ENCODE peak calls at places on chromosomes 1 and 21, in five cellular contexts. Y, R, P, X and D are unnamed samples.

GRCh38 chr1:154157520-154158306 is 2.8 kb upstream of the NUP210L start:
- DNase-seq in Y (peak), R (no peak), P (peak), X (no peak), D (peak)

GRCh38 chr1:196147530-196147929 is 460.7 kb downstream of the KCNT2 start:
- DNase-seq in Y (no peak), R (no peak), P (no peak), X (no peak), D (no peak)

GRCh38 chr1:31182352-31182751 is 57.3 kb downstream of the NKAIN1 start:
- DNase-seq in Y (peak), R (peak), P (peak), X (no peak), D (peak)

GRCh38 chr21:45922648-45923047 is 58.9 kb upstream of the COL6A1 start:
- DNase-seq in Y (no peak), R (no peak), P (no peak), X (no peak), D (no peak)

GRCh38 chr21:17834639-17835354 is 15.6 kb upstream of the C21orf91 start:
- DNase-seq in Y (no peak), R (no peak), P (no peak), X (no peak), D (no peak)

GRCh38 chr1:167714851-167715652 is 6.7 kb upstream of the MPZL1 start:
- DNase-seq in Y (peak), R (peak), P (peak), X (no peak), D (peak)

GRCh38 chr1:57831624-57832023 is 407.8 kb upstream of the DAB1 start:
- DNase-seq in Y (no peak), R (no peak), P (no peak), X (no peak), D (no peak)

GRCh38 chr1:95017775-95018174 is 55.0 kb downstream of the ALG14 start:
- DNase-seq in Y (no peak), R (no peak), P (no peak), X (no peak), D (no peak)

GRCh38 chr1:91303165-91303564 is 101.5 kb downstream of the HFM1 start:
- DNase-seq in Y (no peak), R (no peak), P (no peak), X (no peak), D (no peak)

GRCh38 chr1:40897499-40897898 is 35.3 kb upstream of the CITED4 start:
- DNase-seq in Y (no peak), R (peak), P (no peak), X (no peak), D (peak)

GRCh38 chr1:206717237-206717989 is 32.7 kb downstream of the MAPKAPK2 start:
- DNase-seq in Y (no peak), R (peak), P (no peak), X (no peak), D (no peak)

GRCh38 chr1:155989242-155989991 is 11.1 kb upstream of the ARHGEF2 start:
- DNase-seq in Y (no peak), R (peak), P (peak), X (no peak), D (peak)

GRCh38 chr1:74715806-74716205 is 17.0 kb downstream of the CRYZ start:
- DNase-seq in Y (no peak), R (no peak), P (no peak), X (no peak), D (no peak)

GRCh38 chr1:63794927-63795326 is 21.1 kb downstream of the ROR1 start:
- DNase-seq in Y (no peak), R (no peak), P (peak), X (peak), D (peak)

GRCh38 chr1:33234131-33234530 is 22.2 kb upstream of the ZNF362 start:
- DNase-seq in Y (no peak), R (no peak), P (no peak), X (no peak), D (no peak)

GRCh38 chr1:172650474-172651193 is 8.3 kb upstream of the FASLG start:
- DNase-seq in Y (no peak), R (no peak), P (no peak), X (no peak), D (peak)

GRCh38 chr21:38811257-38811656 is 5.5 kb downstream of the ETS2 start:
- DNase-seq in Y (no peak), R (peak), P (no peak), X (no peak), D (peak)

GRCh38 chr21:38810826-38811164 is 5.1 kb downstream of the ETS2 start:
- DNase-seq in Y (no peak), R (no peak), P (no peak), X (no peak), D (no peak)

GRCh38 chr21:38807987-38808386 is 2.3 kb downstream of the ETS2 start:
- DNase-seq in Y (no peak), R (peak), P (no peak), X (no peak), D (peak)

GRCh38 chr21:38809170-38809878 is 3.6 kb downstream of the ETS2 start:
- DNase-seq in Y (no peak), R (no peak), P (no peak), X (no peak), D (no peak)

DNA sequence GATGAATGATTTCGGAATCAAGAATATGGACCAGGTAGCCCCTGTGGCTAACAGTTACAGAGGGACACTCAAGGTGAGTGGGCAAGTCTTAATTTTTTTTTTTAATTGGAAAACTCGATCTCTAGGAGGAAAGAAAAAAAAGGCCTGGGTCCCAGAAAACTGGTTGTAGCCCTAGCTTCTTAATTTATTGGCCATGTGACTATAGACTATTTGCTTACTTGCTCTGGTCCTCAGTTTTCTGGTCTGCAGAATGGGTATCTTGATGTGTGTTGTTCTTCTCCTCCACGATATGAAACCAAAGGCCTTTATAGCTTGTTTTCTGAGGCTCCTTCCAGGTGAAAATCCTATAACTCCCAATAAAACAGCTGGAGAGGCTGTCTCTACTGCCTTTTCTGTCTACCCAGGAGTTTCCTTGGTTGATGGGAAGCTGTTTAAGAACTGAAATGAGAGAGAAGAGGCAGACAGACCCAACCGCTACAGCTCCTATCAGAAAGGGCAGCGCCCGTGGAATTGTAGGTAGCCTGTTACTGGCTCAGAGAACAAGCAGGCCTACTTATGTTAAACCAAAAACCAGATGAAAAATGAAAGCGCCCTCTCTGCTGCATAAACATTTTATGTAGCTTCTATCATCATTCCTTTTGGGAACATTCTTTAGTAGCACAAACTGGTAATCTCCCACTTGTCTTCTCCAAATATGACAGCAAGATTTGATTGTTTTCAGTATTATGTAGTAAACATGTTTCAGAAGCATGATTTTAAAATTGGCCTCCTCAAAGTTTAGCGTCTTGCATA is 4.5 kb downstream of the ETS2 start:
- DNase-seq in Y (no peak), R (no peak), P (no peak), X (no peak), D (no peak)
- H3K4me3 ChIP-seq in Y (no peak), R (no peak), P (no peak), X (no peak), D (no peak)

GRCh38 chr1:223075834-223076233 is 67.2 kb downstream of the TLR5 start:
- DNase-seq in Y (no peak), R (no peak), P (no peak), X (no peak), D (no peak)

GRCh38 chr1:223077434-223077833 is 65.6 kb downstream of the TLR5 start:
- DNase-seq in Y (no peak), R (no peak), P (no peak), X (no peak), D (no peak)

GRCh38 chr1:223074901-223075300 is 68.1 kb downstream of the TLR5 start:
- DNase-seq in Y (no peak), R (no peak), P (no peak), X (no peak), D (no peak)

GRCh38 chr1:223076382-223076781 is 66.7 kb downstream of the TLR5 start:
- DNase-seq in Y (no peak), R (no peak), P (no peak), X (no peak), D (no peak)

GRCh38 chr1:223074427-223074826 is 68.6 kb downstream of the TLR5 start:
- DNase-seq in Y (no peak), R (no peak), P (peak), X (no peak), D (no peak)
- H2BK15ac ChIP-seq in Y (no peak), R (no peak), P (no peak), X (no peak), D (no peak)

GRCh38 chr1:24609949-24610517 is 33.1 kb upstream of the SRRM1 start:
- DNase-seq in Y (no peak), R (no peak), P (no peak), X (no peak), D (no peak)
- H2BK120ac ChIP-seq in Y (no peak), R (no peak), P (no peak), X (no peak), D (no peak)

GRCh38 chr1:39690943-39691382 is 270 bp downstream of the HPCAL4 start:
- DNase-seq in Y (no peak), R (no peak), P (no peak), X (no peak), D (no peak)
- H3K4me3 ChIP-seq in Y (no peak), R (peak), P (no peak), X (peak), D (no peak)

GRCh38 chr1:220255204-220255603 is 17.0 kb downstream of the RAB3GAP2 start:
- DNase-seq in Y (no peak), R (no peak), P (no peak), X (no peak), D (no peak)
- H2BK15ac ChIP-seq in Y (no peak), R (no peak), P (no peak), X (no peak), D (no peak)

GRCh38 chr1:234546890-234547788 is 62.8 kb downstream of the IRF2BP2 start:
- DNase-seq in Y (no peak), R (no peak), P (no peak), X (no peak), D (peak)

GRCh38 chr1:234544094-234544579 is 65.2 kb upstream of the TARBP1 start:
- DNase-seq in Y (no peak), R (peak), P (no peak), X (no peak), D (peak)

GRCh38 chr1:234546387-234546704 is 63.6 kb downstream of the IRF2BP2 start:
- DNase-seq in Y (no peak), R (no peak), P (no peak), X (no peak), D (no peak)

GRCh38 chr1:234543442-234544093 is 64.6 kb upstream of the TARBP1 start:
- DNase-seq in Y (no peak), R (no peak), P (peak), X (no peak), D (no peak)

GRCh38 chr1:234545512-234546386 is 64.2 kb downstream of the IRF2BP2 start:
- DNase-seq in Y (no peak), R (peak), P (no peak), X (no peak), D (peak)
- H2BK120ac ChIP-seq in Y (no peak), R (no peak), P (no peak), X (no peak), D (peak)

GRCh38 chr1:201650608-201650933 is 111.6 kb downstream of the NAV1 start:
- DNase-seq in Y (no peak), R (no peak), P (no peak), X (no peak), D (no peak)
- H3K4me3 ChIP-seq in Y (peak), R (peak), P (no peak), X (peak), D (peak)

DNA sequence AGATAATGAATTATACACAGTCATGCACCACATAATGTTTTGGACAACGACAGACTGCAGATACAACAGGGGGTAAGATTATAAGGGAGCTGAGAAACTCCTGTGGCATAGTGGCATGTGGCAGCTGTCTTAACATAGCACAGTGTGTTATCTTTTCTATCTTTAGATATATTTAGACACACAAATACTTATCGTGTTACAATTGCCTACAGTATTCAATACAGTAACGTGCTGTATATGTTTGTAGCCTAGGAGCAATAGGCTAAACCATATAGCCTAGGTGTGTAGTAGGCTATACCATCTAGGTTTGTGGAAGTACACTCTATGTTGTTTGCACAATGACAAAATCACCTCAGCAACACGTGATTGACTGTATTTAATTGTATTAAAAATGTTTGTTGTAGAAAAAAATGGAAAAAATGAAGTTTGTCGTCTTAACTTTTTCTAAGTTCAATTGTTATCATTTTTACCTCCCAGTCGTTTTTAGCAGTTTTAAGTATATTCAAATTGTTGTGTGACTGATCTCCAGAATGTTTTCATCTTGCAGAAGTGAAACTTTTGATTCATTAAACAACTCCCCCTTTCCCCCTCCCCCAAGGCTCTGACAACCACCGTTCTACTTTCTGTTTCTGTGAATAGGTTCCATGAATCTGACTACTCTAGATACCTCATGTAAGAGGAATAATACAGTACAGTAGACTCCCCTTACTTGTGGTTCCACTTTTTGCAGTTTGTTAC is 351.0 kb upstream of the B3GALT2 start:
- DNase-seq in Y (no peak), R (peak), P (no peak), X (no peak), D (no peak)
- H2BK15ac ChIP-seq in Y (no peak), R (no peak), P (no peak), X (no peak), D (no peak)